ENCODE peak calls at places on chromosomes 5 and 9, in seven cellular contexts. R is HepG2, V is HCT116, D is SK-N-SH, O is NT2/D1, H is H1, B is GM12878. I is an unnamed sample.

GRCh38 chr9:119963258-119963797 is 594.1 kb upstream of the BRINP1 start:
- DNase-seq in D (peak), V (peak), B (no peak), O (peak), R (no peak), H (peak), I (no peak)

GRCh38 chr5:142364251-142365145 is 39.7 kb upstream of the SPRY4 start:
- DNase-seq in O (no peak), V (no peak), D (no peak), R (no peak), H (no peak), B (no peak), I (peak)

GRCh38 chr9:108254236-108254635 is 601.5 kb downstream of the ACTL7B start:
- DNase-seq in O (no peak), H (no peak), V (no peak), D (no peak), R (no peak), B (no peak), I (no peak)

GRCh38 chr5:177423671-177424070 is 2.8 kb upstream of the GRK6 start:
- DNase-seq in H (no peak), O (no peak), R (no peak), V (no peak), B (no peak), D (no peak), I (no peak)

GRCh38 chr9:134570151-134570621 is 71.4 kb upstream of the COL5A1 start:
- DNase-seq in O (no peak), R (no peak), B (no peak), H (peak), D (no peak), V (no peak), I (no peak)

GRCh38 chr9:75985515-75985914 is 95.0 kb downstream of the PCSK5 start:
- DNase-seq in D (no peak), O (no peak), B (no peak), R (no peak), V (no peak), H (no peak), I (no peak)

GRCh38 chr5:39624268-39624886 is 199.6 kb upstream of the DAB2 start:
- DNase-seq in H (no peak), D (no peak), O (no peak), V (peak), R (peak), B (peak), I (no peak)

GRCh38 chr5:133370281-133370890 is 242.0 kb downstream of the FSTL4 start:
- DNase-seq in V (no peak), O (no peak), B (no peak), D (no peak), R (no peak), H (no peak), I (no peak)

GRCh38 chr5:53479656-53480473 is 564 bp upstream of the FST start:
- DNase-seq in R (peak), H (peak), O (no peak), D (peak), V (no peak), B (no peak), I (peak)

GRCh38 chr5:1415626-1416360 is 29.4 kb downstream of the SLC6A3 start:
- DNase-seq in B (no peak), R (no peak), V (no peak), D (no peak), H (no peak), O (no peak), I (no peak)

GRCh38 chr5:65861830-65862241 is 64.5 kb upstream of the ERBIN start:
- DNase-seq in O (no peak), D (no peak), H (no peak), R (no peak), B (no peak), V (peak), I (no peak)

GRCh38 chr5:112005533-112005926 is 248.5 kb upstream of the NREP start:
- DNase-seq in H (no peak), B (no peak), V (no peak), R (no peak), O (no peak), D (no peak), I (no peak)

GRCh38 chr9:137113385-137114159 is 961 bp downstream of the DPP7 start:
- DNase-seq in B (no peak), D (peak), V (no peak), O (no peak), R (no peak), H (peak), I (peak)

GRCh38 chr5:120613729-120614128 is 149.6 kb downstream of the PRR16 start:
- DNase-seq in H (no peak), R (no peak), O (no peak), D (no peak), V (no peak), B (no peak), I (no peak)

GRCh38 chr9:36781532-36781931 is 208.8 kb downstream of the MELK start:
- DNase-seq in O (no peak), R (peak), V (peak), B (no peak), D (no peak), H (no peak), I (no peak)

GRCh38 chr5:175654807-175655206 is 3.1 kb upstream of the HRH2 start:
- DNase-seq in V (no peak), B (no peak), H (no peak), R (no peak), D (no peak), O (no peak), I (no peak)

GRCh38 chr5:177325868-177326381 is 14.2 kb upstream of the MXD3 start:
- DNase-seq in V (no peak), O (no peak), H (no peak), B (no peak), R (peak), D (no peak), I (no peak)

GRCh38 chr5:179271821-179272325 is 73.4 kb downstream of the ADAMTS2 start:
- DNase-seq in O (no peak), B (no peak), D (peak), H (no peak), V (no peak), R (no peak), I (no peak)

GRCh38 chr5:966345-966710 is 42.3 kb upstream of the NKD2 start:
- DNase-seq in O (no peak), D (no peak), R (no peak), V (no peak), H (peak), B (no peak), I (no peak)

GRCh38 chr9:5854032-5854792 is 21.3 kb upstream of the ERMP1 start:
- DNase-seq in O (no peak), R (no peak), H (no peak), B (no peak), V (no peak), D (no peak), I (no peak)

GRCh38 chr5:139667001-139667729 is 19.0 kb downstream of the CXXC5 start:
- DNase-seq in V (no peak), D (no peak), O (no peak), R (no peak), H (no peak), B (no peak), I (no peak)
- TF ChIP-seq YY1 in V (no peak), D (no peak), O (no peak), R (no peak), H (no peak), B (no peak), I (no peak)

GRCh38 chr5:138955013-138955660 is 80.0 kb upstream of the LRRTM2 start:
- DNase-seq in R (peak), B (no peak), V (no peak), O (no peak), H (no peak), D (peak), I (no peak)
- TF ChIP-seq YY1 in R (no peak), B (no peak), V (no peak), O (no peak), H (no peak), D (no peak), I (no peak)

GRCh38 chr5:95969646-95970358 is 8.2 kb upstream of the ELL2 start:
- DNase-seq in V (no peak), H (no peak), B (no peak), R (peak), D (no peak), O (no peak), I (no peak)
- TF ChIP-seq YY1 in V (no peak), H (no peak), B (no peak), R (no peak), D (no peak), O (no peak), I (no peak)

DNA sequence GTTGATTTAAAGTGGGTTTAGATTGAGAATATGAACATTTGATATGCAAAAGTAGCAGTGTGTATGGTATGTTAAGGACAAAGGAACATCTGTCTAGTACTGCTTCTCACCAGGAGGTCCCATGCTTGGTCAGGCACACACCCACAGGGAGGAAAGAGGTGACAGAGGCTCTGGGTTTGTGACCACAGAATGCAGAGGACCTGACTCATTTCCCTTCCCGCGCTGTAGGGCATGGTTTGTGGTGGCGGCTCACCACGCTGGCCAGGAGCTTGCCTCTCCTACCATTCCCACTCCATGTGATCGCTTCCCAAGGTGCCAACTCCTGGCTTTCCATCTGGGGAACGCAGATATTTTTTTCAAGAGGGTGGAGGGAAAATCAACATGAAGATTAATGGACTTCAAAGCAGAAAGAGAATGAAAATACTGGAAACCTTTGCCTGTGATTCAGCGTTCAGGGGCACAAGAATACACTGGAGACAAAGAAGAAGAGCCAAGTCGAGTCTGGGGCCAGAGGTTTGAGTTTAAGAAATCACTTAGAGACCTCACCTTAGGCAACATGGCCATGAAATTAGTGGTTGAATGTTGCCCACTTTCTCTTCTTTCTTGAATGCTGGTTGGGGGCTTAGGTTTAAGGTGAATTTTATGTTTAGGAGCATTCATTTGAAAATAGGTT is 477.8 kb downstream of the CCDC171 start:
- DNase-seq in R (no peak), D (no peak), H (no peak), O (no peak), V (peak), B (peak), I (no peak)
- TF ChIP-seq YY1 in R (no peak), D (no peak), H (no peak), O (no peak), V (peak), B (no peak), I (no peak)

DNA sequence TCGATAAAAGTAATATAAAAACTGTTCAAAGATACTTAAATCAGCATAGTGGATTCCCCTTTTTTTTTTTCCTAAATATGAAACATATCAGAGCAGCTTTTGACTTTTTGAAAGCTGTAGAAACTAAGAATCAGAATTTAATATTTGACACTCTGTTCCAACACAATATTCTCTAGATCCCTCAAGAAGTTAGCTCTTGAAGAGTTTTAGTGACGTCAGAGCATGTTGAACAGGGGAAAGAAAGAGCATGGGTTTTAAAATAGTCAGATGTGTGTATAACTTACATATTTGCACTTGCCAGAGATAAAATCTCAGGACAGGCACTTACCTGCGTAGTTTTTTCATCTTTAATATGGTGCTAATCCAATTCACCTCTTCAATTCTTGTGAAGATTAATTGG is 75.2 kb upstream of the FBXL7 start:
- DNase-seq in O (no peak), B (no peak), V (no peak), H (no peak), R (no peak), D (no peak), I (no peak)
- TF ChIP-seq YY1 in O (no peak), B (no peak), V (no peak), H (no peak), R (no peak), D (no peak), I (no peak)

I was measured in K562.